ENCODE peak calls at places on chromosomes 16 and 17, in nine cellular contexts. T, Z, E, R, M, I, H, F and W are unnamed samples.

GRCh38 chr17:67718325-67718941 is 697 bp downstream of the NOL11 start:
- DNase-seq in F (no peak), I (peak), R (peak), T (peak), E (peak), H (no peak), M (no peak), Z (no peak), W (peak)

GRCh38 chr16:1428511-1428910 is 2.4 kb upstream of the PERCC1 start:
- DNase-seq in Z (no peak), H (peak), R (no peak), E (peak), T (peak), M (no peak), I (no peak), F (peak), W (peak)

GRCh38 chr17:2084129-2084765 is 29.3 kb downstream of the HIC1 start:
- DNase-seq in F (no peak), H (no peak), T (peak), R (no peak), M (no peak), Z (peak), E (no peak), I (peak), W (peak)

GRCh38 chr16:361341-361871 is 8.9 kb upstream of the AXIN1 start:
- DNase-seq in F (no peak), E (no peak), M (no peak), H (no peak), R (no peak), Z (no peak), T (no peak), I (no peak), W (no peak)

GRCh38 chr16:19410435-19411153 is 7.1 kb upstream of the TMC5 start:
- DNase-seq in Z (no peak), T (no peak), H (no peak), F (no peak), I (no peak), M (no peak), E (peak), R (no peak), W (no peak)

GRCh38 chr17:81131486-81132196 is 33.7 kb upstream of the PVALEF start:
- DNase-seq in Z (no peak), E (no peak), H (no peak), F (no peak), M (no peak), R (no peak), I (no peak), T (no peak), W (no peak)

GRCh38 chr17:48960834-48961515 is 7.4 kb downstream of the GIP start:
- DNase-seq in I (no peak), T (peak), E (no peak), M (no peak), H (no peak), F (no peak), Z (no peak), R (no peak), W (no peak)

GRCh38 chr16:15765880-15766279 is 90.9 kb downstream of the MYH11 start:
- DNase-seq in R (no peak), H (peak), I (peak), F (no peak), E (peak), Z (no peak), M (no peak), T (peak), W (peak)

GRCh38 chr17:74427048-74427762 is 4.7 kb upstream of the GPRC5C start:
- DNase-seq in H (no peak), I (no peak), F (no peak), M (no peak), R (no peak), Z (no peak), T (no peak), E (no peak), W (no peak)

GRCh38 chr17:42754782-42755181 is 6.2 kb upstream of the RAMP2 start:
- DNase-seq in T (peak), I (no peak), M (peak), H (no peak), R (no peak), Z (no peak), F (no peak), E (no peak), W (peak)

GRCh38 chr16:85906349-85906748 is 7.4 kb downstream of the IRF8 start:
- DNase-seq in F (no peak), Z (no peak), I (no peak), R (no peak), M (no peak), T (no peak), E (no peak), H (no peak), W (no peak)

GRCh38 chr17:79956853-79957252 is 78.8 kb downstream of the TBC1D16 start:
- DNase-seq in F (no peak), I (no peak), E (no peak), R (no peak), T (no peak), M (no peak), H (no peak), Z (no peak), W (no peak)

GRCh38 chr17:40310882-40311391 is 2.0 kb downstream of the RARA start:
- DNase-seq in T (no peak), M (no peak), R (no peak), E (no peak), F (no peak), Z (no peak), I (no peak), H (no peak), W (no peak)

GRCh38 chr17:82754297-82755208 is 2.7 kb downstream of the TBCD start:
- DNase-seq in E (peak), Z (no peak), R (no peak), I (no peak), H (no peak), M (peak), T (peak), F (no peak), W (no peak)

GRCh38 chr16:23478566-23478965 is 25.6 kb upstream of the COG7 start:
- DNase-seq in R (no peak), M (no peak), I (no peak), T (no peak), F (no peak), E (no peak), Z (no peak), H (no peak), W (no peak)

GRCh38 chr16:20931066-20931465 is 30.5 kb downstream of the LYRM1 start:
- DNase-seq in R (no peak), T (no peak), Z (no peak), F (no peak), I (no peak), E (no peak), M (no peak), H (no peak), W (no peak)

GRCh38 chr16:89522287-89522686 is 14.1 kb downstream of the SPG7 start:
- DNase-seq in T (no peak), M (no peak), I (no peak), H (no peak), F (no peak), R (no peak), E (no peak), Z (no peak), W (no peak)

GRCh38 chr17:11506635-11507034 is 91.6 kb upstream of the DNAH9 start:
- DNase-seq in M (no peak), F (no peak), R (no peak), Z (no peak), E (peak), I (no peak), H (no peak), T (no peak), W (peak)

GRCh38 chr16:27434141-27435051 is 32.4 kb downstream of the IL21R start:
- DNase-seq in M (no peak), T (no peak), H (peak), I (no peak), Z (no peak), E (no peak), F (no peak), R (no peak), W (no peak)

GRCh38 chr17:69593716-69594115 is 179.2 kb downstream of the MAP2K6 start:
- DNase-seq in E (no peak), T (no peak), I (no peak), R (no peak), Z (no peak), M (no peak), H (no peak), F (no peak), W (no peak)

GRCh38 chr16:57648590-57649442 is 19.3 kb upstream of the ADGRG3 start:
- DNase-seq in Z (no peak), I (peak), R (peak), T (peak), H (peak), E (peak), F (peak), M (no peak), W (peak)

GRCh38 chr16:58475220-58475619 is 24.7 kb upstream of the NDRG4 start:
- DNase-seq in I (no peak), H (no peak), R (no peak), F (no peak), E (no peak), Z (no peak), T (no peak), M (no peak), W (no peak)